ENCODE peak calls at places on chromosomes 12 and 14, in six cellular contexts. M is right lobe of liver, A is adrenal gland, E is stomach, L is lower leg skin, X is HCT116. N is an unnamed sample.

GRCh38 chr12:93441111-93441616 is 583 bp downstream of the UBE2N start:
- DNase-seq in L (no peak), E (peak), A (peak), X (no peak), M (peak), N (peak)

GRCh38 chr12:57724936-57725740 is 13.4 kb downstream of the AGAP2 start:
- DNase-seq in A (peak), M (no peak), E (no peak), X (no peak), L (no peak), N (no peak)

GRCh38 chr14:51692646-51693045 is 40.9 kb downstream of the FRMD6 start:
- DNase-seq in X (no peak), M (no peak), E (no peak), L (no peak), A (no peak), N (no peak)

GRCh38 chr14:69695664-69696527 is 71.0 kb upstream of the SRSF5 start:
- DNase-seq in E (peak), X (no peak), M (no peak), L (no peak), A (peak), N (peak)

GRCh38 chr14:35430459-35431199 is 26.1 kb upstream of the NFKBIA start:
- DNase-seq in X (no peak), A (no peak), L (no peak), E (no peak), M (no peak), N (no peak)

GRCh38 chr14:50801706-50802105 is 29.3 kb downstream of the NIN start:
- DNase-seq in X (no peak), E (no peak), A (no peak), L (no peak), M (no peak), N (no peak)

GRCh38 chr14:47485421-47485820 is 190.0 kb downstream of the MDGA2 start:
- DNase-seq in L (no peak), X (no peak), E (no peak), M (no peak), A (no peak), N (no peak)

GRCh38 chr12:127677537-127678131 is 589.3 kb upstream of the TMEM132C start:
- DNase-seq in M (no peak), L (peak), A (peak), X (no peak), E (peak), N (peak)

GRCh38 chr14:39229601-39230110 is 4.1 kb upstream of the MIA2 start:
- DNase-seq in X (no peak), A (no peak), M (no peak), L (no peak), E (no peak), N (no peak)

GRCh38 chr14:20461230-20462141 is at the start of gene PIP4P1:
- DNase-seq in A (peak), X (peak), M (peak), L (peak), E (peak), N (peak)
- TF ChIP-seq POLR2A in A (peak), X (peak), M (peak), L (peak), E (no peak), N (peak)

GRCh38 chr12:112166051-112167015 is 41.0 kb downstream of the TRAFD1 start:
- DNase-seq in E (no peak), A (no peak), L (no peak), M (no peak), X (no peak), N (no peak)

GRCh38 chr12:112167728-112168525 is 42.6 kb downstream of the TRAFD1 start:
- DNase-seq in M (peak), A (no peak), E (no peak), X (no peak), L (no peak), N (no peak)

GRCh38 chr12:112165624-112166023 is 40.3 kb downstream of the TRAFD1 start:
- DNase-seq in A (no peak), L (no peak), X (no peak), M (no peak), E (no peak), N (no peak)

GRCh38 chr12:112168561-112168971 is 43.2 kb downstream of the TRAFD1 start:
- DNase-seq in A (no peak), E (no peak), X (no peak), M (no peak), L (no peak), N (no peak)

DNA sequence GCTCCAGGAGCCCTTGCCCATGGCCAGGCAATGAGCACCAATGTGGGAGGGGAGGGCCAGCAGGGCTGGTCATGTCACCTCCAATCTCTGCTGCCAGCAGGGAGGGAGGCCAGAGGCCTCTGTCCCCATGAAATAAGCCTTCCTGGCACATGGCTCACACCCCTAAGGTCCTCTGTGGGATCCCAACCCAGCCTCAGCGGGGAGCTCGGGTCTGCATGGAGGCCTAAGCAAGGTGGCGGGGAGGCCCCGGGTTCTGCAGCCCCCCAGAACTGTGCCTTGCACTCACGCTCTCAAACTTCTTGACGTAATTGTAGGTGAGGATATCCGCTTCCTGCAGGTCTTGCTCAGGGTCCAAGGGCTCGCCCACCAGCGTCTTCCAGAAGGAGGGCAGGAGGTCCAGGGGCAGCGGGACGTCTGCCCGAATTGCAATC is 41.7 kb downstream of the TRAFD1 start:
- DNase-seq in E (no peak), L (no peak), M (no peak), X (no peak), A (no peak), N (no peak)
- TF ChIP-seq POLR2A in E (no peak), L (no peak), M (no peak), X (no peak), A (no peak), N (no peak)

DNA sequence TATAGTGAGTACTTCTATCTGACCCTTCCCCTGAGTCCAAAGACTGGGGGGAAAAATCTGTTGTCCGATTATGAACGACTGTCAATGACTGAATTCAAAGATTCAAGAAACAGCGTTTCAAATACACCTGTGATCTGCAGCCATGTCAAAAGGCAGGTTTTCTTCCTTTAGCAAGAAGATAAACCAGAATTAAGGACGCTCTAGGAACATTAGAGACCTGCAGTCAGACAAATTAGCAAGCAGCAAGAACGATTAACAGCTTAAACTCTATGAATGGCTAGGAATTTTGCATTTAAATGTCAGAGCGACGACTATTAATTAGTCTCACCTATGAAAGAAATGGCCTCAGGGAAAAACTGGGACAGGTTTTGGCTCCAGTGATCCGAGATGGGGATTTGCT is 2.0 kb downstream of the DUSP6 start:
- DNase-seq in E (no peak), M (no peak), A (no peak), L (no peak), X (no peak), N (no peak)
- TF ChIP-seq POLR2A in E (no peak), M (no peak), A (no peak), L (no peak), X (no peak), N (no peak)

GRCh38 chr12:52837341-52837741 is 3.2 kb upstream of the KRT79 start:
- DNase-seq in A (no peak), X (no peak), L (no peak), E (no peak), M (no peak), N (no peak)

GRCh38 chr12:52834727-52835001 is 553 bp upstream of the KRT79 start:
- DNase-seq in M (no peak), L (no peak), X (no peak), A (no peak), E (no peak), N (no peak)

GRCh38 chr12:52835271-52836041 is 1.3 kb upstream of the KRT79 start:
- DNase-seq in X (no peak), E (no peak), A (no peak), L (no peak), M (no peak), N (no peak)

GRCh38 chr12:52836491-52837175 is 2.5 kb upstream of the KRT79 start:
- DNase-seq in L (no peak), X (no peak), A (no peak), M (no peak), E (no peak), N (no peak)

GRCh38 chr12:52836042-52836466 is 1.9 kb upstream of the KRT79 start:
- DNase-seq in L (no peak), A (no peak), M (no peak), E (no peak), X (no peak), N (peak)
- TF ChIP-seq POLR2A in L (no peak), A (no peak), M (no peak), E (no peak), X (no peak), N (peak)